ENCODE peak calls at places on chromosomes 5 and 9, in seven cellular contexts. D is neuronal stem cell, S is IMR-90, O is mesenchymal stem cell, K is H9, H is mesendoderm, W is trophoblast cell. A is an unnamed sample.

GRCh38 chr5:139137703-139138102 is 60.5 kb downstream of the SIL1 start:
- DNase-seq in D (no peak), S (peak; percentile 26), O (peak; percentile 35), K (no peak), H (peak; percentile 50), W (peak; percentile 5), A (no peak)

GRCh38 chr9:134591573-134591981 is 50.0 kb upstream of the COL5A1 start:
- DNase-seq in D (no peak), S (no peak), O (peak; percentile 73), K (no peak), H (peak; percentile 47), W (no peak), A (no peak)

GRCh38 chr5:154797762-154798161 is 42.6 kb downstream of the LARP1 start:
- DNase-seq in D (no peak), S (no peak), O (no peak), K (no peak), H (no peak), W (no peak), A (no peak)

GRCh38 chr9:89850633-89851325 is 246.0 kb downstream of the GADD45G start:
- DNase-seq in D (no peak), S (peak; percentile 34), O (peak; percentile 61), K (no peak), H (no peak), W (no peak), A (no peak)

GRCh38 chr9:129071526-129072131 is 9.3 kb upstream of the DOLPP1 start:
- DNase-seq in D (no peak), S (no peak), O (no peak), K (peak; percentile 92), H (peak; percentile 83), W (no peak), A (peak; percentile 66)

GRCh38 chr9:129486496-129487306 is 134.2 kb downstream of the C9orf50 start:
- DNase-seq in D (no peak), S (peak; percentile 57), O (peak; percentile 42), K (no peak), H (no peak), W (no peak), A (no peak)

GRCh38 chr5:20537911-20538310 is 549.9 kb upstream of the CDH18 start:
- DNase-seq in D (no peak), S (no peak), O (no peak), K (no peak), H (no peak), W (no peak), A (no peak)

GRCh38 chr9:92187989-92188714 is 72.9 kb upstream of the SPTLC1 start:
- DNase-seq in D (no peak), S (no peak), O (peak; percentile 33), K (no peak), H (no peak), W (no peak), A (no peak)

GRCh38 chr5:153678617-153679329 is 188.3 kb downstream of the GRIA1 start:
- DNase-seq in D (no peak), S (no peak), O (no peak), K (no peak), H (no peak), W (no peak), A (no peak)

GRCh38 chr9:1231998-1232919 is 182.1 kb downstream of the DMRT2 start:
- DNase-seq in D (no peak), S (peak; percentile 60), O (no peak), K (no peak), H (no peak), W (peak; percentile 50), A (no peak)

GRCh38 chr5:80182802-80183645 is 72.8 kb downstream of the SERINC5 start:
- DNase-seq in D (no peak), S (no peak), O (no peak), K (peak; percentile 86), H (peak; percentile 91), W (peak; percentile 38), A (no peak)

GRCh38 chr9:128420651-128421473 is at the start of gene CERCAM:
- DNase-seq in D (peak; percentile 48), S (peak; percentile 25), O (peak; percentile 62), K (peak; percentile 65), H (peak; percentile 47), W (peak; percentile 66), A (peak; percentile 83)

GRCh38 chr5:179316961-179317360 is 28.3 kb downstream of the ADAMTS2 start:
- DNase-seq in D (no peak), S (no peak), O (no peak), K (no peak), H (no peak), W (no peak), A (no peak)

GRCh38 chr5:85304524-85304923 is 919.8 kb upstream of the EDIL3 start:
- DNase-seq in D (no peak), S (no peak), O (no peak), K (no peak), H (no peak), W (no peak), A (no peak)
- H2BK5ac ChIP-seq in D (no peak overlapping the region), S (no peak overlapping the region), O (no peak overlapping the region), K (no peak overlapping the region), H (no peak overlapping the region), W (no peak overlapping the region), A (no peak overlapping the region)

DNA sequence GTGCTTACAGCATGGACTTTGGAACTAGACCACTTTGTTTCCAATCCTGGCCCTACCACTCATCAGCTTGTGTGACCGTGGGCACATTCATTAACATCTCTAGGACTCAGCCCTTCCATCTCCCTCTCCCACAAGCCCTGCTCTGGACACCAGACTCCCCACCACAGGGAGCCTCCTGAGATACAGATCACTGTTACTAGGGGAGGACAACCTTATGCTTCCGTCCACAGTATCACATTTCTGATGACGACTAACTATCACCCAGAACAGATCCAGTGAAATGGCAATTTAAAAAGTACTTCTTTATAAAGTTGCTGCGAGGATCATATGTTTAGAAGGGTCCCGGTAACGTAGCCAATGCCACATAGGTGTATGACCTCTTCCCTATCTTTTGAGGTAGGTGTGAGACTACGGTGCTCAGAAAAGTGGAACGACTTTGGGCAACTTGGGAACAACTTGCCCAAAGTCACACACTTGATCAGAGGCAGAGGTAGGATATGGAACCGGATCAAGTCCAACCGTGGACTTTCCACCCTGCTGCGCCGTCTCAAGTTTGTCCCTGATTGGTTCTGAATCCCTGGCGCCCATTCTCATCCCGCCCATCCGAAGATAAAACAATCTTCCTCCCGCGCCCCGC is 132.4 kb upstream of the NIPBL start:
- DNase-seq in D (no peak), S (no peak), O (no peak), K (no peak), H (peak; percentile 58), W (no peak), A (no peak)
- H2BK5ac ChIP-seq in D (no peak overlapping the region), S (no peak overlapping the region), O (no peak overlapping the region), K (no peak overlapping the region), H (no peak overlapping the region), W (no peak overlapping the region), A (peak overlapping the region; percentile 11)

GRCh38 chr9:98442114-98442513 is 186.7 kb upstream of the TBC1D2 start:
- DNase-seq in D (no peak), S (no peak), O (no peak), K (peak; percentile 46), H (peak; percentile 37), W (no peak), A (no peak)
- H2BK5ac ChIP-seq in D (no peak overlapping the region), S (no peak overlapping the region), O (no peak overlapping the region), K (no peak overlapping the region), H (no peak overlapping the region), W (no peak overlapping the region), A (no peak overlapping the region)

DNA sequence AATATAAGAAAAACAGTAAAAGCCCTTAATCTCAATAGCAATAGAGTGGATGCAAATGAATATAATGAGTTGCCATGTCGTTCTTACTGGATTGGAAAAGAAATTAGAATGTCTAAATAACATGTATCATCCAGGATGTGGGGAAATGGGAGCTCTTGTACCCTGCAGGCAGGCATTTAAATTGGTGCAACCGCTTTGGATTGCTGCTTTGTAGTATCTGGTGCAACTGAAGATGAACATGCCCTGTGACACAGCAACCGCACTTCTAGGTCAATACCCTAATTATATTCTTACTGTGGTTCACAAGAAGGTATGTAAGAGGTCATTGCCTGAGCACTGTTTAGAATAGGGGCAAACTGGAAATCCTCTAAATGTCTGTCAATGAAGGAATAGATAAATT is 18.9 kb downstream of the MRPS30 start:
- DNase-seq in D (no peak), S (no peak), O (no peak), K (no peak), H (no peak), W (no peak), A (no peak)
- H2BK5ac ChIP-seq in D (no peak overlapping the region), S (no peak overlapping the region), O (no peak overlapping the region), K (no peak overlapping the region), H (no peak overlapping the region), W (no peak overlapping the region), A (no peak overlapping the region)

GRCh38 chr9:126546036-126546435 is 67.7 kb upstream of the LMX1B start:
- DNase-seq in D (no peak), S (no peak), O (no peak), K (no peak), H (no peak), W (no peak), A (no peak)

GRCh38 chr9:126551812-126552211 is 61.9 kb upstream of the LMX1B start:
- DNase-seq in D (no peak), S (no peak), O (no peak), K (no peak), H (no peak), W (no peak), A (no peak)

GRCh38 chr9:126550891-126551351 is 62.8 kb upstream of the LMX1B start:
- DNase-seq in D (no peak), S (no peak), O (no peak), K (no peak), H (no peak), W (no peak), A (no peak)

GRCh38 chr9:126548312-126548711 is 65.4 kb upstream of the LMX1B start:
- DNase-seq in D (no peak), S (no peak), O (no peak), K (no peak), H (no peak), W (no peak), A (no peak)

DNA sequence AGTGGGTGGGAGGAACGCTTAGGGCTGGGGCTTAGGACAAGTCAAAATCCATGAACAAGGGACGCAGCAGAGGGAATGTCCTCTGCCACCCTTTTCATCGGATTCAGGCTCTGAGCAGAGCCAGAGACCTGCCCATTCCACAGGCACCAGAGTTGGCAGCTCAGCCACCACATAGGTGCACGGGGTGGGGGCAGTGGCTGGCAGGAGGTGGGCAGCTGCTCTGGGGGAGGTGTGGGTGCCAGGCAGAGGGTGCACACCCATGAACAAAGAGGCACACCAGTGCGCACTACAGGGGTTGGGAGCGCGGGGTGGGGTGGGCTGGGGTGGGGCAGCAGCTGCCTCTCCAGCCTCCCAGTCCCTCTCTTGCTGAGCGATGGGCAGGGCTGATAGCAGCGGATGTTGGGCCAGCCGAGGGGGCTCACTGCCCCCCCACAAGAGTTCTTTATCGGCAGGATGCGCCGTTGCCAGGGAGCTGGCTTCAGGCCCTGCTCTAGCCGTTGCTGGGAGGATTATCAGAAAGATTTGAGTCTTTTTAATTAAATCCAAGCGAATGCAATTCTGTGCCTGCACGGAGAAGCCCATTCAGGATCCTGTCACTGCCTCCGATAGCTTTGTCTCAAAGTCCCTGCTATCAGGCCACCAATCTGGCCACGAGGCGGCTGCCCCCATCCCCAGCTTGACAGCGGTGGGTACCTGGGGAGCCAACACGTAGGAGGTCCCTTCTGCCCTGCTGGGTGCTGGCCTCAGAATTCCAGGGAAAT is 64.3 kb upstream of the LMX1B start:
- DNase-seq in D (no peak), S (no peak), O (no peak), K (no peak), H (no peak), W (no peak), A (no peak)
- H2BK5ac ChIP-seq in D (no peak overlapping the region), S (no peak overlapping the region), O (no peak overlapping the region), K (no peak overlapping the region), H (no peak overlapping the region), W (no peak overlapping the region), A (no peak overlapping the region)